ENCODE peak calls at places on chromosomes 7 and 10, in seven cellular contexts. O is left ventricle myocardium inferior; C is AG04449; H is DND-41; I is GM12865; Y is CD8-positive, alpha-beta T cell; V is MCF 10A. D is an unnamed sample.

GRCh38 chr7:122965306-122965705 is 30.2 kb downstream of the TAS2R16 start:
- DNase-seq in O (no peak), C (no peak), H (no peak), I (no peak), Y (no peak), V (no peak), D (no peak)

GRCh38 chr10:119834188-119834587 is 38.5 kb downstream of the MCMBP start:
- DNase-seq in O (no peak), C (no peak), H (no peak), I (peak), Y (no peak), V (no peak), D (no peak)

GRCh38 chr7:140347218-140347617 is 51.1 kb downstream of the SLC37A3 start:
- DNase-seq in O (no peak), C (no peak), H (no peak), I (no peak), Y (no peak), V (no peak), D (no peak)

GRCh38 chr7:127702253-127702652 is 50.3 kb downstream of the SND1 start:
- DNase-seq in O (no peak), C (no peak), H (no peak), I (no peak), Y (no peak), V (no peak), D (no peak)

GRCh38 chr10:115022754-115023153 is 70.4 kb upstream of the ATRNL1 start:
- DNase-seq in O (no peak), C (no peak), H (no peak), I (peak), Y (no peak), V (no peak), D (no peak)

GRCh38 chr7:8823486-8823885 is 390.1 kb downstream of the NXPH1 start:
- DNase-seq in O (no peak), C (no peak), H (no peak), I (no peak), Y (no peak), V (peak), D (no peak)

GRCh38 chr7:92749327-92749730 is 87.0 kb downstream of the CDK6 start:
- DNase-seq in O (no peak), C (no peak), H (no peak), I (no peak), Y (no peak), V (no peak), D (no peak)

GRCh38 chr10:15140640-15141039 is 27.9 kb downstream of the NMT2 start:
- DNase-seq in O (no peak), C (no peak), H (peak), I (no peak), Y (no peak), V (no peak), D (no peak)

GRCh38 chr10:86287966-86288579 is 78.5 kb downstream of the GRID1 start:
- DNase-seq in O (no peak), C (no peak), H (no peak), I (peak), Y (no peak), V (no peak), D (peak)

GRCh38 chr10:14302035-14302434 is 28.7 kb downstream of the FRMD4A start:
- DNase-seq in O (no peak), C (no peak), H (no peak), I (no peak), Y (no peak), V (peak), D (no peak)

GRCh38 chr7:95725170-95725569 is 47.2 kb upstream of the DYNC1I1 start:
- DNase-seq in O (no peak), C (no peak), H (no peak), I (no peak), Y (no peak), V (peak), D (no peak)

GRCh38 chr10:132889556-132889955 is 52.8 kb downstream of the CFAP46 start:
- DNase-seq in O (no peak), C (no peak), H (no peak), I (no peak), Y (no peak), V (no peak), D (peak)

GRCh38 chr7:52962402-52962801 is 73.0 kb upstream of the POM121L12 start:
- DNase-seq in O (no peak), C (no peak), H (no peak), I (no peak), Y (no peak), V (no peak), D (no peak)

GRCh38 chr10:116875897-116876296 is 26.6 kb downstream of the ENO4 start:
- DNase-seq in O (no peak), C (no peak), H (no peak), I (no peak), Y (no peak), V (no peak), D (no peak)

GRCh38 chr7:28701731-28702130 is 256.4 kb downstream of the TRIL start:
- DNase-seq in O (no peak), C (no peak), H (no peak), I (no peak), Y (no peak), V (no peak), D (no peak)

GRCh38 chr10:62011558-62011957 is 110.1 kb downstream of the ARID5B start:
- DNase-seq in O (no peak), C (no peak), H (no peak), I (no peak), Y (no peak), V (no peak), D (no peak)

GRCh38 chr7:112337177-112337576 is 113.1 kb upstream of the IFRD1 start:
- DNase-seq in O (no peak), C (no peak), H (no peak), I (no peak), Y (no peak), V (no peak), D (no peak)

GRCh38 chr10:44648691-44649090 is 262.4 kb upstream of the TMEM72 start:
- DNase-seq in O (no peak), C (no peak), H (no peak), I (no peak), Y (no peak), V (no peak), D (no peak)

GRCh38 chr7:132087421-132087820 is 488.8 kb downstream of the PLXNA4 start:
- DNase-seq in O (no peak), C (no peak), H (no peak), I (no peak), Y (no peak), V (no peak), D (no peak)

GRCh38 chr7:41987-42386 is 150.4 kb upstream of the FAM20C start:
- DNase-seq in O (no peak), C (no peak), H (no peak), I (no peak), Y (no peak), V (no peak), D (no peak)

GRCh38 chr7:121395494-121395960 is 581 bp downstream of the FAM3C start:
- DNase-seq in O (no peak), C (no peak), H (peak), I (peak), Y (peak), V (peak), D (peak)

GRCh38 chr10:77496941-77497420 is 140.6 kb downstream of the KCNMA1 start:
- DNase-seq in O (no peak), C (no peak), H (no peak), I (peak), Y (no peak), V (no peak), D (no peak)

GRCh38 chr7:25834050-25834449 is 317.9 kb upstream of the NFE2L3 start:
- DNase-seq in O (no peak), C (no peak), H (no peak), I (no peak), Y (no peak), V (no peak), D (no peak)

GRCh38 chr10:128631801-128632241 is 505.6 kb upstream of the MKI67 start:
- DNase-seq in O (no peak), C (no peak), H (no peak), I (peak), Y (no peak), V (peak), D (no peak)

GRCh38 chr10:128629111-128630096 is 503.2 kb upstream of the MKI67 start:
- DNase-seq in O (no peak), C (no peak), H (no peak), I (no peak), Y (no peak), V (peak), D (no peak)

GRCh38 chr10:128630787-128631252 is 504.6 kb upstream of the MKI67 start:
- DNase-seq in O (no peak), C (no peak), H (no peak), I (no peak), Y (no peak), V (peak), D (no peak)

GRCh38 chr10:128632694-128633093 is 506.5 kb upstream of the MKI67 start:
- DNase-seq in O (no peak), C (no peak), H (no peak), I (no peak), Y (no peak), V (no peak), D (no peak)

DNA sequence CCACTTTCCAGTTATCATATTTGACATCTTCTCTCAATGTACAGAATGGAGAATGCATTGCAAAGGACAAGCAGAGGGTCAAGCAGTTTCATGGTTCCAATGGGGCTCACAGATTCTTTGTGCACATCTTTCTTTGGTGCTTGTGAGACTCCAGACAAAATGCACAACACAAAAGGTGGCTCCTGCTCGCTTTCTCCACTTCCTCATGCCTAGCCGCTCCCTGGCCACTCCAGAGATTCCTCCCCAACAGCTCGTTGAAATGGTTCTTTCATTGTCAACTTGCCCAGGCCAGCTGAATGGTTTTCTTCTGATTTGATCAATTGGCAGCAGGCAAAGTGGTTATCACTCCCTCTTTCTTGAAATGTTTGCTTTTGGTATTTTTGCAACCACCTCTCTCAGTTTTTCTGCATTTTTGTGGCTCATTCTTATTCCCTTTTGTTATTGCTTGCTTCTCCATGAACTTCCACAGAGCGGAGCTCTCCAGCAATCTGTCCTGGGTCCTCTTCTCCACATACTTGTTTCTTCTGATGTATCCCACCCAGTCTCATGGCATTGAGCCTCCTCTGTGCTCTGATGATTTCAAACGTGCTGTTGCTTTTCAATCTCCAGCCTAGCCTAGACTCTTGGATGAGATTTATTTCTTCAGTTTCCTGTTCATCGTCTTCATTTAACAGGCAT is 507.8 kb upstream of the MKI67 start:
- DNase-seq in O (no peak), C (no peak), H (no peak), I (no peak), Y (no peak), V (no peak), D (no peak)
- TF ChIP-seq CTCF in O (peak), C (no peak), H (peak), I (no peak), Y (no peak), V (no peak), D (no peak)

GRCh38 chr7:43460733-43461348 is 122.1 kb upstream of the STK17A start:
- DNase-seq in O (no peak), C (no peak), H (no peak), I (peak), Y (no peak), V (no peak), D (no peak)

GRCh38 chr7:43458330-43458729 is 124.6 kb upstream of the STK17A start:
- DNase-seq in O (no peak), C (no peak), H (no peak), I (no peak), Y (no peak), V (no peak), D (no peak)

GRCh38 chr7:43454936-43455518 is 127.9 kb upstream of the STK17A start:
- DNase-seq in O (no peak), C (peak), H (no peak), I (peak), Y (no peak), V (peak), D (no peak)

GRCh38 chr7:43458746-43459337 is 124.1 kb upstream of the STK17A start:
- DNase-seq in O (no peak), C (no peak), H (no peak), I (no peak), Y (no peak), V (no peak), D (no peak)

GRCh38 chr7:43456200-43456599 is 126.7 kb upstream of the STK17A start:
- DNase-seq in O (no peak), C (no peak), H (peak), I (no peak), Y (no peak), V (no peak), D (no peak)
- TF ChIP-seq CTCF in O (peak), C (no peak), H (peak), I (no peak), Y (no peak), V (no peak), D (no peak)

GRCh38 chr7:142012825-142013506 is 17.3 kb downstream of the MGAM start:
- DNase-seq in O (no peak), C (no peak), H (no peak), I (no peak), Y (no peak), V (peak), D (no peak)
- TF ChIP-seq CTCF in O (no peak), C (no peak), H (peak), I (no peak), Y (no peak), V (no peak), D (no peak)

GRCh38 chr10:123413353-123413752 is 252.8 kb upstream of the GPR26 start:
- DNase-seq in O (no peak), C (no peak), H (no peak), I (peak), Y (no peak), V (no peak), D (no peak)
- TF ChIP-seq CTCF in O (no peak), C (no peak), H (peak), I (peak), Y (no peak), V (no peak), D (no peak)

GRCh38 chr10:124685251-124685650 is 58.9 kb downstream of the FAM53B start:
- DNase-seq in O (peak), C (no peak), H (peak), I (no peak), Y (no peak), V (no peak), D (no peak)
- TF ChIP-seq CTCF in O (no peak), C (no peak), H (peak), I (no peak), Y (no peak), V (no peak), D (no peak)

GRCh38 chr10:109328001-109328400 is 595.3 kb downstream of the XPNPEP1 start:
- DNase-seq in O (no peak), C (no peak), H (no peak), I (no peak), Y (no peak), V (no peak), D (no peak)
- TF ChIP-seq CTCF in O (no peak), C (no peak), H (no peak), I (no peak), Y (no peak), V (no peak), D (no peak)

GRCh38 chr10:48882881-48883280 is 56.8 kb downstream of the LRRC18 start:
- DNase-seq in O (no peak), C (no peak), H (no peak), I (no peak), Y (no peak), V (no peak), D (no peak)

GRCh38 chr10:48887982-48888381 is 51.7 kb downstream of the LRRC18 start:
- DNase-seq in O (no peak), C (no peak), H (no peak), I (no peak), Y (no peak), V (no peak), D (no peak)

GRCh38 chr10:48884337-48885045 is 55.1 kb downstream of the LRRC18 start:
- DNase-seq in O (no peak), C (no peak), H (no peak), I (no peak), Y (no peak), V (no peak), D (no peak)

GRCh38 chr10:48881937-48882336 is 57.7 kb downstream of the LRRC18 start:
- DNase-seq in O (no peak), C (no peak), H (no peak), I (no peak), Y (no peak), V (no peak), D (no peak)

DNA sequence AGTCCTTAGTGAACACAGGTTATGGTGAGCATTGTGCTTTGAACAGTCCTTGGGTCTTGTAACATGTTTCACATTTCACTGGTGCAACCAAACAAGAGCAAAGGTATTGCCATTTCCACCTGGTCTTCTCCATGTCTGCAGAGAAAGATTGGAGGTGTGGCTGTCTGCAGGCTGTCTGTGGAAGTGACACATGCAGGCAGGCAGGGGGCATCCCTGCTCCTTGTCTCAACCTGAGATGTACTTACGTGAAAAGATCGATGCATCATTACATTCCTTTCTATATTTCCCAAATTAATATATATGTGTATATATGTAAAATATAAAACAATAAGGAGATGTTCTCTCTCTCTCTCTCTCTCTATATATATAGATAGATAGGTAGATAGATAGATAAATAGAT is 54.3 kb downstream of the LRRC18 start:
- DNase-seq in O (no peak), C (no peak), H (peak), I (no peak), Y (no peak), V (peak), D (no peak)
- TF ChIP-seq CTCF in O (peak), C (peak), H (peak), I (no peak), Y (no peak), V (peak), D (no peak)

DNA sequence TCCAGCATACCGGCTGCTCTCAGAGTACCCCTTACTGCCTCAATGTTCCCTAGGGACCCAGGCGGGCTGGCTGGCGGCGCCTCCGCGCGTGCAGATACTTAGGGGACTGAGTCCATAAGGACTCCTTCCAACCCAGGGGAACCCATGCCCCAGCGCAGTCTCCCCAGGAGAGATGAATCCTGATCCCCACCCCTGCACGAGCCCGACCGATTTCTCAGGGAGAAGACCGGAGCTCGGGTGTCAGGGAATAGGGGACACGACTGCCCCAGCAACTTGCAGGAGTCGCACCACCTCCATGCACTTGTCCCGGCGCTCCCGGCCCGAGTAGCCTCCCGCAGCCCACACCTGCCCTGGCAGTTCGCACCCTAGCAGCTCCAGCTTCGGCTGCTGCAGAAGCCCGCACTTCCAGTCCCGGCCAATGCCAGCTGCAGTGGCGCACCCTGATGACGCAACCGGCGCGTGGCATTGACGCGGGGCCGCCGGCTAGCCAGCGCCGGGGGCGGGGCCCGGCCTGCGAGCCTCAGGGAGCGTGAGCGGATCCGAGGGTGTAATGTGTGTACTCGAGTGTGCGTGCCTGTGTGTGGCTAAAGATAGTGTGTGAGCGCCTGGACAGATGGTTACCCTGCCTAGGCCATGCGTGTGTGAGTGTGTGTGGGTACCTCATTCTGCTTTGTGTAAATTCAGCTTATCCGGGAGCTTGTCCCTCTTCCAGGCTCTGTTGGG is at the start of gene GPAM:
- DNase-seq in O (peak), C (peak), H (peak), I (peak), Y (peak), V (peak), D (peak)
- TF ChIP-seq CTCF in O (no peak), C (no peak), H (no peak), I (no peak), Y (no peak), V (no peak), D (no peak)

DNA sequence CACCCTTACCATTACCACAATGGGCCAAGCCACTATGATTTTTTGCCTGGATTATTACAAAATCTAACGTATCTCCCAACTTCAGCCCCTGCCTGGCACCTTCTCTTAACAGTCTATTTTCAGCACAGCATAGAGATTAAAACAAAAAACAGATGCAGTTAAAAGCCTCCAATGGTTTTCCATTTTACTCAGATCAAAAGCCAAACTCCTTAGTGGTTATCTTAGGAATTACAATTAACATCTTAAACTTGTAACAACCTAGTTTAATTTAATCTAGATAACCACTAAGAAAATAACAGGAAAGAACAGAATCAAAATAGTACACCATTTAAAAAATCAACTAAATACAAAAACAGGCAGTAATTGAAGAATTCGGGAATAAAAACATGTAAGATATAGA is 43.5 kb downstream of the DNAJC1 start:
- DNase-seq in O (no peak), C (no peak), H (no peak), I (no peak), Y (no peak), V (no peak), D (no peak)
- TF ChIP-seq CTCF in O (no peak), C (no peak), H (no peak), I (no peak), Y (no peak), V (no peak), D (no peak)

D was measured in mesothelial cell of epicardium.